ENCODE peak calls at places on chromosomes 12 and 14, in six cellular contexts. O, K, T, P, D and G are unnamed samples. For H3K27me3, the result is how much of the 10 kb centered on the place peaks cover.

GRCh38 chr12:94429633-94430032 is 30.0 kb downstream of the CEP83 start:
- DNase-seq in O (peak), K (no peak), T (no peak), P (peak), D (no peak), G (peak)

GRCh38 chr12:78359530-78359929 is 505.0 kb upstream of the SYT1 start:
- DNase-seq in O (peak), K (no peak), T (peak), P (no peak), D (no peak), G (no peak)

GRCh38 chr12:113445544-113446176 is 23.5 kb downstream of the SDSL start:
- DNase-seq in O (no peak), K (no peak), T (no peak), P (no peak), D (no peak), G (no peak)

GRCh38 chr12:111598637-111599458 is at the start of gene ATXN2:
- DNase-seq in O (no peak), K (peak), T (no peak), P (no peak), D (no peak), G (peak)

GRCh38 chr12:95385246-95385645 is 88.7 kb upstream of the METAP2 start:
- DNase-seq in O (peak), K (no peak), T (peak), P (no peak), D (no peak), G (no peak)

GRCh38 chr14:21066882-21067502 is 3.1 kb upstream of the ARHGEF40 start:
- DNase-seq in O (peak), K (no peak), T (no peak), P (no peak), D (no peak), G (peak)

GRCh38 chr14:68148276-68148675 is 328.7 kb downstream of the RAD51B start:
- DNase-seq in O (no peak), K (no peak), T (peak), P (no peak), D (no peak), G (no peak)

GRCh38 chr14:100735271-100735670 is 8.6 kb downstream of the DLK1 start:
- DNase-seq in O (no peak), K (no peak), T (no peak), P (peak), D (no peak), G (no peak)

GRCh38 chr12:1591543-1591942 is 2.8 kb downstream of the FBXL14 start:
- DNase-seq in O (peak), K (no peak), T (peak), P (no peak), D (no peak), G (peak)

GRCh38 chr14:84458881-84459280 is 1071.1 kb upstream of the FLRT2 start:
- DNase-seq in O (no peak), K (no peak), T (no peak), P (no peak), D (no peak), G (no peak)

GRCh38 chr12:6632026-6632978 is 3.5 kb downstream of the LPAR5 start:
- DNase-seq in O (no peak), K (no peak), T (no peak), P (no peak), D (no peak), G (no peak)

GRCh38 chr12:120352117-120352516 is 16.8 kb downstream of the MSI1 start:
- DNase-seq in O (no peak), K (no peak), T (peak), P (no peak), D (no peak), G (peak)

GRCh38 chr12:45008211-45008610 is 42.7 kb downstream of the DBX2 start:
- DNase-seq in O (peak), K (no peak), T (no peak), P (no peak), D (no peak), G (no peak)

GRCh38 chr14:35331605-35332516 is 39.7 kb downstream of the PSMA6 start:
- DNase-seq in O (peak), K (no peak), T (peak), P (no peak), D (no peak), G (peak)

GRCh38 chr12:101823891-101824290 is 6.9 kb downstream of the GNPTAB start:
- DNase-seq in O (peak), K (peak), T (no peak), P (peak), D (no peak), G (peak)

GRCh38 chr14:70359076-70359424 is 433 bp downstream of the COX16 start:
- DNase-seq in O (no peak), K (no peak), T (no peak), P (no peak), D (no peak), G (no peak)

GRCh38 chr14:92321701-92322100 is 1.3 kb upstream of the SLC24A4 start:
- DNase-seq in O (no peak), K (no peak), T (no peak), P (no peak), D (no peak), G (no peak)
- H3K27me3 ChIP-seq in O (under half), K (under half), T (half or more), P (under half), D (half or more), G (half or more)

DNA sequence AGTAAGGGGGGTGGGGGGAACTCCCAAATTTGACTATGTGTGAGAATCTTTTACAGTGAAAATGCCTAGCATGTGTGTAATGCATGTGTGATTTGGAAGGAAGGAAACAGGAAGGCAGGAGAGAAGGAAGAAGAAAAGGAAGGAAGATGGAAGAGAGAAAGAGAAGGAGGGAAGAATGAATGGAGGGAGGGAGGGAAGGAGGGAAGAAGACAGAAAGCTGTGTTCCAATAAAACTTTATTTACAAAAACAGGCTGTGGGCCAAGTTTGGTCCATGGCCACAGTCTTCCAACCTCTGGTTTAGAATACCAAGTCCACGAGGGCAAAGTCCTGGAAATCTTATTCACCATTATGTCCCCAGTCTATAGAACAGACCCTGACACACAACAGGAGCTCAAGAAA is 278.9 kb downstream of the KSR2 start:
- DNase-seq in O (no peak), K (no peak), T (no peak), P (no peak), D (no peak), G (no peak)
- H2BK15ac ChIP-seq in O (no peak), K (no peak), T (no peak), P (no peak), D (no peak), G (no peak)

GRCh38 chr12:124837958-124838803 is 25.5 kb downstream of the SCARB1 start:
- DNase-seq in O (peak), K (no peak), T (peak), P (no peak), D (no peak), G (peak)
- H3K27ac ChIP-seq in O (no peak), K (no peak), T (peak), P (no peak), D (no peak), G (peak)

GRCh38 chr12:130160306-130160705 is 2.0 kb upstream of the FZD10 start:
- DNase-seq in O (no peak), K (no peak), T (no peak), P (no peak), D (no peak), G (no peak)
- H3K27me3 ChIP-seq in O (under half), K (under half), T (under half), P (half or more), D (half or more), G (half or more)

GRCh38 chr14:58765375-58765774 is 127.6 kb downstream of the DACT1 start:
- DNase-seq in O (no peak), K (no peak), T (no peak), P (no peak), D (no peak), G (peak)

GRCh38 chr14:58763210-58763609 is 125.4 kb downstream of the DACT1 start:
- DNase-seq in O (peak), K (no peak), T (no peak), P (no peak), D (no peak), G (peak)

GRCh38 chr14:58768977-58769376 is 131.2 kb downstream of the DACT1 start:
- DNase-seq in O (peak), K (no peak), T (no peak), P (peak), D (peak), G (no peak)

GRCh38 chr14:58769766-58770165 is 132.0 kb downstream of the DACT1 start:
- DNase-seq in O (no peak), K (no peak), T (no peak), P (no peak), D (no peak), G (no peak)

GRCh38 chr14:58765843-58766242 is 128.1 kb downstream of the DACT1 start:
- DNase-seq in O (peak), K (no peak), T (no peak), P (no peak), D (no peak), G (no peak)
- H2BK15ac ChIP-seq in O (no peak), K (no peak), T (no peak), P (no peak), D (no peak), G (peak)

DNA sequence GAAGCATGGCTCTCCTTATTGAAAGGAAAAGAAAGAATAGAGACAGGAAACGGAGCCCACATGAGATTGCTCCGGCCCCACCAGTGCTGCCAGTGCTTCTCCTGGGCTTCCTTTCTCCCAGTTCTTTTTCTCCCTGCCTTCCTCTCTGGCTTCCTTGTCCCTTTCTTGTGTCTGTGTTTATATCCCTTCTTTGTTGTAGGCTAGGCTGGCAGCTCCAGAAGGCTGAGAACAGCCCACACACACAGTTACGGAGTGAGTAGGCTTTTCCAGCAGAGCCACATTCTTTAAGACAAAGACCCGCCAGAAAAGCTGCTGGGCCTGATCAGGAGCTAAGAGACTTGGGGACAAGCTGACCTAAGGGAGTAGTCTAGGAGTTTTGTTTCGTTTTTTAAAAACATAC is 13.0 kb downstream of the CIPC start:
- DNase-seq in O (peak), K (peak), T (no peak), P (peak), D (peak), G (no peak)
- H3K27ac ChIP-seq in O (peak), K (peak), T (no peak), P (peak), D (peak), G (no peak)

GRCh38 chr12:57473886-57474285 is 5.8 kb downstream of the ARHGAP9 start:
- DNase-seq in O (no peak), K (no peak), T (no peak), P (no peak), D (no peak), G (no peak)

GRCh38 chr12:57475271-57476161 is 4.2 kb downstream of the ARHGAP9 start:
- DNase-seq in O (no peak), K (no peak), T (no peak), P (peak), D (no peak), G (peak)

GRCh38 chr12:57473392-57473791 is 6.3 kb downstream of the ARHGAP9 start:
- DNase-seq in O (no peak), K (no peak), T (no peak), P (no peak), D (no peak), G (no peak)

GRCh38 chr12:57474862-57475261 is 4.8 kb downstream of the ARHGAP9 start:
- DNase-seq in O (no peak), K (no peak), T (no peak), P (no peak), D (no peak), G (no peak)

GRCh38 chr12:57474430-57474829 is 5.2 kb downstream of the ARHGAP9 start:
- DNase-seq in O (no peak), K (no peak), T (no peak), P (no peak), D (no peak), G (no peak)
- H3K27me3 ChIP-seq in O (under half), K (under half), T (half or more), P (under half), D (under half), G (half or more)

GRCh38 chr12:65586796-65587195 is 237.5 kb upstream of the HMGA2 start:
- DNase-seq in O (no peak), K (no peak), T (no peak), P (no peak), D (no peak), G (no peak)
- H2BK15ac ChIP-seq in O (no peak), K (no peak), T (no peak), P (no peak), D (no peak), G (no peak)

DNA sequence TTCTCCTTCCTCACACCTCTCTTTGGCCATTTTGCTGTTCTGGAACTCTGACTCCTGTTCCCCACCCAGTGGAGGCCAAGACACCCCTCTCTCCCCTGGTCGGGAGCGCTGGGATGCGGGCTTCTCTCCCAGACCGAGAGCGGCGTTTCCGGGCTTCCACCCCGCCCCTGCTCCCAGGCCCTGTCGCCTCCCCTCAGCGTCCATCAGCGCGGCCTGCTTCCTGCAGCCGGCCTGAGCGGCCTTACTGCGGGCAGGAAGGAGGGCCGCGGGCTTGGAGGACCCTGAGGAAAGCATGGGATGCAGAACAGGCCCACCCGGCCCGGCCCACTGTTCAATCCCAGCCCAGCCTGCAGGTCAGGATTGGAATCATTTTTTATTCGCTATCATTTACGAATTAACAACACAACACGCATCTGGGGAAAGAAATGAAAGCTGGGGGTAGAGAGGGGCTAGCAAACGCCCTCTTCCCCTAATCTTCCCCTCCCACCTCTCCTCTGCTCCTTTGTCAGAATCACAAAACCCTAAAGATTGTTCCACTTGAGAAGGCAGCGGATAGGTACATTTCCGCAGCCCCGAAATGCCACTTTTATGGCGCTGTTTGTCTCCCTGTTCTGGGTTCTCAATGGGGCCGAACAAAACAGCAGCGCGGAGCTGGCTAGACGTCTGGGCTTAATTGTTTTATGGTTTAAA is 3.8 kb upstream of the HOXC8 start:
- DNase-seq in O (no peak), K (no peak), T (no peak), P (peak), D (no peak), G (peak)
- H3K27ac ChIP-seq in O (no peak), K (no peak), T (no peak), P (no peak), D (no peak), G (peak)